ENCODE peak calls at places on chromosomes 6 and 20, in five cellular contexts. N is ovary, K is A549, Q is esophagus muscularis mucosa, Z is IMR-90. G is an unnamed sample. For H3K4me1, the result is how much of the 10 kb centered on the place peaks cover.

GRCh38 chr6:135701426-135701825 is 150.1 kb upstream of the PDE7B start:
- DNase-seq in Z (no peak), Q (no peak), N (no peak), K (no peak), G (no peak)

GRCh38 chr20:37850724-37851123 is 52.2 kb upstream of the VSTM2L start:
- DNase-seq in N (no peak), Z (peak), K (no peak), Q (no peak), G (no peak)

GRCh38 chr20:37375227-37375626 is 29.3 kb downstream of the SRC start:
- DNase-seq in Z (no peak), Q (no peak), K (no peak), N (no peak), G (no peak)

GRCh38 chr6:127956260-127956888 is 55.5 kb upstream of the THEMIS start:
- DNase-seq in N (no peak), Z (no peak), Q (no peak), K (no peak), G (no peak)

GRCh38 chr6:30647802-30648460 is 998 bp downstream of the C6orf136 start:
- DNase-seq in Q (no peak), Z (no peak), N (no peak), K (peak), G (no peak)

GRCh38 chr6:158567871-158568401 is 8.0 kb downstream of the TMEM181 start:
- DNase-seq in Z (no peak), N (no peak), K (no peak), Q (no peak), G (no peak)

GRCh38 chr20:51542033-51542893 is at the start of gene NFATC2:
- DNase-seq in N (peak), Z (no peak), K (no peak), Q (no peak), G (peak)

GRCh38 chr6:62285612-62286469 is at the start of gene KHDRBS2:
- DNase-seq in Z (no peak), N (peak), K (peak), Q (peak), G (peak)

GRCh38 chr20:11001767-11002540 is 328.2 kb upstream of the JAG1 start:
- DNase-seq in K (peak), N (no peak), Q (no peak), Z (peak), G (no peak)

GRCh38 chr20:57224641-57225138 is 41.8 kb downstream of the BMP7 start:
- DNase-seq in Q (no peak), Z (no peak), N (no peak), K (no peak), G (no peak)

GRCh38 chr6:144488590-144488989 is 203.5 kb downstream of the UTRN start:
- DNase-seq in Q (no peak), N (no peak), K (no peak), Z (no peak), G (no peak)

GRCh38 chr6:53734473-53735299 is 60.1 kb upstream of the LRRC1 start:
- DNase-seq in Q (peak), N (no peak), K (peak), Z (peak), G (peak)

GRCh38 chr6:34974249-34974642 is 85.2 kb downstream of the ANKS1A start:
- DNase-seq in N (no peak), Q (no peak), K (no peak), Z (no peak), G (no peak)

GRCh38 chr6:5082487-5083306 is 2.4 kb upstream of the PPP1R3G start:
- DNase-seq in K (peak), N (no peak), Q (no peak), Z (peak), G (no peak)

GRCh38 chr20:64035066-64035932 is 683 bp upstream of the C20orf204 start:
- DNase-seq in N (no peak), Z (no peak), Q (no peak), K (no peak), G (no peak)

GRCh38 chr20:4509825-4510522 is 211.7 kb upstream of the PRND start:
- DNase-seq in K (no peak), Q (no peak), Z (peak), N (no peak), G (no peak)

GRCh38 chr6:168221497-168222079 is 98.0 kb downstream of the DACT2 start:
- DNase-seq in Z (no peak), K (no peak), Q (no peak), N (no peak), G (no peak)

DNA sequence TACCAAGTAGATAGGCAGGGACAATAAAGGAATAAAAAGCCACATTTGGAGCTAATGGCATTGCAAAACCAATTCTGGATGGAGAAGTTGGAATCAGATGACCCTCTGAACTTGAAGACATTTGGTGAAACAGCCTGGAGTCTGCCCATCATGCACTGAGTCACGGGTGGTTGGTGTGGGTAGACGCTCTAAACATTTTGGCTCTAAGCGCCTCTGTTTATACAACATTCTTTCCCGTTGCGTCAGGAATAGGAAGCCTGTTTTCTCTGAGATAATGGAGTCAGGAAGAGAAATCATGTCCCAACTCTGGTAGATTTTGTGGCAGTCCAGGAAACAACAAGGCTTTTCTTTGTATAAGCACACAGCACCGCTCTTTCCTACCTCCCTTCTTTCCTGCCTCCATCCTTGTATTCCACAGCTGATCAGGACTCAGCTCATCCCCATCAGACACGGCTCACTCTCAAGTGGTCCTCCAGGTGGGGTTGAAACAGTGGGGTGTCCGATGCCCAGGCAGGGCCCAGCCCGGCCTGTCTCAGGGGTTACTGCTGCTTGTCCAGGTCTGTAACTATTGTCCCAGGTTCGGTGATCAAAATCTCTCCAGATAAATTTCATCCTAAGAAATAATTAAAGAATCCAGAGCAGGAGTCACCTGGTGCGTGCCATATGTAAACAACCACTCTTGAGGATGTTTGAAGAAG is 12.1 kb upstream of the RAMACL start:
- DNase-seq in Q (no peak), K (no peak), Z (peak), N (no peak), G (no peak)
- TF ChIP-seq POLR2A in Q (no peak), K (no peak), Z (peak), N (no peak), G (no peak)

GRCh38 chr6:16752206-16752867 is 8.9 kb downstream of the ATXN1 start:
- DNase-seq in N (no peak), Z (peak), Q (no peak), K (peak), G (no peak)

GRCh38 chr6:16755544-16755943 is 5.7 kb downstream of the ATXN1 start:
- DNase-seq in K (no peak), N (no peak), Q (no peak), Z (no peak), G (no peak)

GRCh38 chr6:16754864-16755263 is 6.4 kb downstream of the ATXN1 start:
- DNase-seq in N (no peak), K (no peak), Q (no peak), Z (no peak), G (no peak)

GRCh38 chr6:16756660-16757270 is 4.5 kb downstream of the ATXN1 start:
- DNase-seq in Q (no peak), N (no peak), K (no peak), Z (no peak), G (no peak)

GRCh38 chr6:16754274-16754673 is 7.0 kb downstream of the ATXN1 start:
- DNase-seq in Z (no peak), Q (no peak), N (no peak), K (no peak), G (no peak)
- H3K4me1 ChIP-seq in Z (under half), Q (half or more), N (under half), K (half or more), G (under half)

GRCh38 chr20:49276895-49277785 is 717 bp downstream of the ZNFX1 start:
- DNase-seq in K (no peak), N (peak), Q (no peak), Z (no peak), G (peak)
- TF ChIP-seq POLR2A in K (no peak), N (no peak), Q (no peak), Z (no peak), G (no peak)

GRCh38 chr20:41138217-41138526 is 829 bp downstream of the PLCG1 start:
- DNase-seq in K (no peak), N (no peak), Q (no peak), Z (peak), G (peak)

GRCh38 chr20:41140226-41141133 is 3.1 kb downstream of the PLCG1 start:
- DNase-seq in Z (no peak), N (no peak), Q (no peak), K (no peak), G (no peak)

GRCh38 chr20:41139227-41140093 is 2.1 kb downstream of the PLCG1 start:
- DNase-seq in Q (no peak), N (no peak), K (no peak), Z (no peak), G (no peak)

GRCh38 chr20:41137412-41138216 is at the start of gene PLCG1:
- DNase-seq in Z (peak), N (peak), K (peak), Q (no peak), G (peak)

GRCh38 chr20:41138527-41139226 is 1.3 kb downstream of the PLCG1 start:
- DNase-seq in Q (no peak), K (no peak), Z (peak), N (no peak), G (no peak)
- H3K4me1 ChIP-seq in Q (half or more), K (under half), Z (under half), N (under half), G (under half)

GRCh38 chr6:31834704-31835375 is 7.3 kb downstream of the HSPA1B start:
- DNase-seq in Q (peak), K (peak), N (peak), Z (no peak), G (peak)
- TF ChIP-seq POLR2A in Q (peak), K (peak), N (peak), Z (peak), G (no peak)

GRCh38 chr6:42022755-42023384 is 27.5 kb upstream of the TAF8 start:
- DNase-seq in Z (no peak), Q (no peak), N (no peak), K (no peak), G (no peak)

GRCh38 chr6:42021847-42022754 is 28.2 kb upstream of the TAF8 start:
- DNase-seq in Q (no peak), N (no peak), K (no peak), Z (no peak), G (no peak)

GRCh38 chr6:42026540-42026939 is 23.8 kb upstream of the TAF8 start:
- DNase-seq in Z (no peak), K (no peak), N (no peak), Q (no peak), G (no peak)

GRCh38 chr6:42025790-42026311 is 24.5 kb upstream of the TAF8 start:
- DNase-seq in Z (no peak), K (no peak), Q (no peak), N (no peak), G (no peak)

GRCh38 chr6:42025066-42025789 is 25.1 kb upstream of the TAF8 start:
- DNase-seq in N (no peak), K (no peak), Z (no peak), Q (no peak), G (no peak)
- H3K4me1 ChIP-seq in N (under half), K (under half), Z (under half), Q (under half), G (under half)

GRCh38 chr6:37174515-37175331 is 4.8 kb downstream of the PIM1 start:
- DNase-seq in Z (no peak), K (no peak), N (peak), Q (no peak), G (no peak)
- TF ChIP-seq POLR2A in Z (no peak), K (no peak), N (no peak), Q (no peak), G (no peak)

GRCh38 chr6:111835807-111836206 is 37.4 kb downstream of the FYN start:
- DNase-seq in Z (no peak), Q (no peak), N (no peak), K (no peak), G (no peak)
- H3K4me1 ChIP-seq in Z (under half), Q (under half), N (under half), K (under half), G (under half)

GRCh38 chr6:51120016-51120415 is 301.3 kb downstream of the TFAP2B start:
- DNase-seq in N (no peak), Z (no peak), K (no peak), Q (no peak), G (no peak)
- TF ChIP-seq POLR2A in N (no peak), Z (no peak), K (no peak), Q (no peak), G (no peak)

G was measured in testis.